ENCODE peak calls at places on chromosomes 3 and 15, in five cellular contexts. H is AG04450, R is choroid plexus epithelial cell, A is AG09309, C is PC-3. O is an unnamed sample.

GRCh38 chr3:72768976-72769375 is 79.3 kb downstream of the SHQ1 start:
- DNase-seq in H (no peak), R (no peak), A (no peak), C (no peak), O (no peak)

GRCh38 chr3:35383216-35383615 is 256.1 kb upstream of the ARPP21 start:
- DNase-seq in H (no peak), R (no peak), A (no peak), C (no peak), O (no peak)

GRCh38 chr3:61612211-61612995 is 51.0 kb downstream of the PTPRG start:
- DNase-seq in H (no peak), R (peak), A (no peak), C (no peak), O (no peak)

GRCh38 chr3:4795905-4796304 is 183.3 kb upstream of the BHLHE40 start:
- DNase-seq in H (no peak), R (peak), A (no peak), C (peak), O (no peak)

GRCh38 chr3:94937980-94938379 is 875.1 kb downstream of the NSUN3 start:
- DNase-seq in H (no peak), R (no peak), A (no peak), C (no peak), O (no peak)

GRCh38 chr15:51100785-51101489 is 6.2 kb upstream of the TNFAIP8L3 start:
- DNase-seq in H (no peak), R (no peak), A (no peak), C (no peak), O (no peak)

GRCh38 chr3:172021165-172021564 is 18.2 kb upstream of the FNDC3B start:
- DNase-seq in H (no peak), R (no peak), A (no peak), C (no peak), O (no peak)

GRCh38 chr3:112761062-112761638 is 85.5 kb downstream of the CD200R1L start:
- DNase-seq in H (peak), R (peak), A (no peak), C (no peak), O (no peak)

GRCh38 chr15:79849789-79850188 is 47.0 kb downstream of the MTHFS start:
- DNase-seq in H (no peak), R (peak), A (no peak), C (peak), O (peak)

GRCh38 chr3:169847896-169848295 is 21.8 kb downstream of the LRRC31 start:
- DNase-seq in H (no peak), R (no peak), A (no peak), C (no peak), O (no peak)

GRCh38 chr3:99928758-99929408 is 111.2 kb downstream of the CMSS1 start:
- DNase-seq in H (no peak), R (no peak), A (no peak), C (no peak), O (no peak)

GRCh38 chr15:98865397-98866339 is 141.9 kb downstream of the PGPEP1L start:
- DNase-seq in H (no peak), R (peak), A (no peak), C (peak), O (no peak)

GRCh38 chr3:77945320-77945719 is 905.4 kb downstream of the ROBO2 start:
- DNase-seq in H (no peak), R (no peak), A (no peak), C (peak), O (no peak)

GRCh38 chr3:188067932-188068331 is 86.0 kb upstream of the LPP start:
- DNase-seq in H (no peak), R (peak), A (peak), C (peak), O (no peak)

GRCh38 chr3:161171113-161171512 is 50.0 kb upstream of the NMD3 start:
- DNase-seq in H (peak), R (peak), A (peak), C (peak), O (peak)

GRCh38 chr3:172647823-172648222 is 63.0 kb downstream of the NCEH1 start:
- DNase-seq in H (no peak), R (no peak), A (no peak), C (peak), O (no peak)

GRCh38 chr15:63403254-63403945 is 21.8 kb upstream of the CA12 start:
- DNase-seq in H (no peak), R (no peak), A (no peak), C (peak), O (no peak)

GRCh38 chr3:14948609-14949038 is 1.2 kb downstream of the NR2C2 start:
- DNase-seq in H (no peak), R (no peak), A (no peak), C (no peak), O (no peak)

GRCh38 chr15:99449514-99449913 is 116.3 kb upstream of the MEF2A start:
- DNase-seq in H (no peak), R (no peak), A (no peak), C (no peak), O (no peak)

GRCh38 chr3:102532901-102533300 is 98.1 kb downstream of the ZPLD1 start:
- DNase-seq in H (no peak), R (peak), A (peak), C (no peak), O (no peak)

GRCh38 chr3:32238816-32239637 is 547 bp downstream of the CMTM8 start:
- DNase-seq in H (no peak), R (peak), A (no peak), C (peak), O (no peak)

GRCh38 chr15:67531379-67532059 is 10.6 kb downstream of the C15orf61 start:
- DNase-seq in H (no peak), R (peak), A (peak), C (peak), O (no peak)

GRCh38 chr15:74240002-74240568 is 4.0 kb downstream of the CCDC33 start:
- DNase-seq in H (no peak), R (peak), A (peak), C (peak), O (peak)

GRCh38 chr3:194935061-194935460 is 249.4 kb downstream of the FAM43A start:
- DNase-seq in H (no peak), R (no peak), A (no peak), C (peak), O (no peak)

GRCh38 chr15:88894819-88895767 is at the start of gene HAPLN3:
- DNase-seq in H (no peak), R (peak), A (no peak), C (no peak), O (no peak)

DNA sequence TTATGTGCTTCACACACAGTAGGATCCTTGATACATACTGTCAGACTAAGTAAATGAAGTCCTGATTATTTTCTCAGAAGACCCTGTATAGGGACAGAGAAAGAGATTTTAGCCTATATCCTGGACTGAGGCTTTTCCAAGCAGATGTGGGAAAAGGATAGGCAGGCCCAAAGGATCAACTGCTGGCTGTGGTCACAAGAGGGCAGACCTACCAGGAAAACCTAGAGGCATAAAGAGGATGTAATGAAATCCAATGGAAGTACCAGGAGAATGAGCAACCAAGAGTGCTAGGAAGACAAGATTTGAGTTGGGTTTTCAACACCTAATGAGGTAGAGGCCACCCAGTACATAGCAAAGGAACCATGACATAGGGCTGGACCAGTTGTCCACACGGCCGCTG is 23.1 kb downstream of the DCLK3 start:
- DNase-seq in H (no peak), R (no peak), A (no peak), C (peak), O (no peak)
- TF ChIP-seq CTCF in H (peak), R (peak), A (peak), C (peak), O (no peak)

GRCh38 chr3:151387443-151388241 is 3.1 kb upstream of the P2RY12 start:
- DNase-seq in H (no peak), R (no peak), A (no peak), C (no peak), O (no peak)
- H3K4me3 ChIP-seq in H (no peak), R (no peak), A (no peak), C (no peak), O (no peak)

GRCh38 chr15:78004919-78005634 is 72.4 kb downstream of the TBC1D2B start:
- DNase-seq in H (peak), R (peak), A (peak), C (peak), O (peak)
- TF ChIP-seq CTCF in H (peak), R (peak), A (peak), C (no peak), O (peak)

DNA sequence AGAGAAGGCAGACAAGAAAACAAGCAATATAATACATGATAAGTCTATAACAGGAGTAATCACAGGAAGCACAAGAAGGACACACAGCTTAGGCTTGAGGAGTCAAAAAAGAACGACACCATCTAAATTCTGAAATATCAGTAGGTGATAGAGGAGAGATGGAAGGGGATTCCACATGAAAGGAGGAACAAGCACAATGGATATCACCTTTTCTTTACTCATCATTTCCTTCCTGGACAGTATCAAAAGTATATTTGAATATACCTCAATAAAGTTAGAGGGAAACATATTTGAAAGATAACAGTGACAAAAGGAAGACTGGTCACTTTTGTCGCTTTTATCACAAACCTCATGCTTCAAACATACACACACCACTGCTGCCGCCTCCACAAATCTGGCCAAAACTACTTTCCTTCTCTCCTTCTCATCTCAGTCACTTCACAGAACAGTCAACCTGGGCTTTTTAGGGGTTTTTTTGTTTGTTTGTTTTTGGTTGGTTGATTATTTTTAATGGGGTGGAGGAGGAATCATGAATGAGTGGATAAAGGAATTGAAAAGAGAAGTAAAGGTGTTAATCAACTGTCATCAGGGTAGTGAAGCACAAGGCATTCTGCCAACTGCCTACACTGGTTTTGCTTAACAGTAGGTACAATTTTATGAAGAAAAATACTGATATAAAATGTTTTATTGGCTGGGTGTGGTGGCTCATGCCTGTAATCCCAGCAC is 18.5 kb downstream of the DENND4A start:
- DNase-seq in H (no peak), R (no peak), A (no peak), C (no peak), O (no peak)
- H3K4me3 ChIP-seq in H (no peak), R (no peak), A (no peak), C (no peak), O (no peak)

GRCh38 chr3:10223676-10224639 is 24.3 kb upstream of the TATDN2 start:
- DNase-seq in H (no peak), R (no peak), A (no peak), C (no peak), O (no peak)
- TF ChIP-seq CTCF in H (no peak), R (no peak), A (no peak), C (no peak), O (no peak)

GRCh38 chr3:158732856-158733200 is 571 bp upstream of the RARRES1 start:
- DNase-seq in H (no peak), R (no peak), A (no peak), C (no peak), O (no peak)
- H3K4me3 ChIP-seq in H (peak), R (peak), A (peak), C (no peak), O (peak)

DNA sequence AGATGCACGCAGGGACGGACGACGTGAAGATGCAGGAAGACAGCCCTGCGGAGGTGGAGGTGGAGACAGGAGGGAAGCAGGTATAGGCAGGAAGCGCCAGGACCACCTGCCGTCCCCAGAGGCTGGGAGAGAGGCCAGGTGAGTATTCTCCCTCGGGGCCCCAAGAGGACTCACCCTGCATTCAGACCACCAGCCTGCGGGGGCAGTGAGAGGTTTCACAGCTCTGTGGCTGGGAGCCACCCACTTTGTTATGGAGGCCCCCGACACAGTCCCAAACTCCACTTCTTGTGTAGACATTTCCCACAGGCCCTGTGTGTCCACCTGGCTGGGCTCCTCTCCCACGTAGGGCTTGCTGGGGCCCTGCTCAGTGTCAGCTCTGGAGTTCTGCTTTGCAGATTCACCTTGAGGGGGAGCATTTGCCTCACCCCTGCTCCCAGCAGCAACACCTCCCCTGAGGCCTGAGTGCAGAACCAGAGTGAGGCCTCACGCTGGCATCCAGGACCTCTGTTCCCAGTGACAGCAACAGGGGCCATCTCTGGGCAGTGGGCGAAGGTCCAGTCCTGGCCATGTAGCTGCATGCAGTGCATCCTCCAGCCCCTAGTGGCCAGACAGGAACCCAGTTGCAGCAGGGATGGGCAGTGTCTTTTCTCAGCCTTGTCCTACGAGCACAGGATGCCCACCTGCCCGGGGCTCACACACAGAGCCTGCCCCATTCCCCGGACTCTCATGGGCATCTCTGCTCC is 119.4 kb upstream of the IQSEC1 start:
- DNase-seq in H (no peak), R (peak), A (no peak), C (peak), O (no peak)
- TF ChIP-seq CTCF in H (peak), R (peak), A (peak), C (peak), O (peak)

GRCh38 chr3:16332904-16333426 is 68.0 kb downstream of the OXNAD1 start:
- DNase-seq in H (no peak), R (peak), A (peak), C (no peak), O (no peak)
- H3K4me3 ChIP-seq in H (no peak), R (no peak), A (no peak), C (no peak), O (no peak)

GRCh38 chr3:153165211-153165815 is 3.3 kb downstream of the RAP2B start:
- DNase-seq in H (no peak), R (peak), A (no peak), C (peak), O (no peak)
- TF ChIP-seq CTCF in H (peak), R (peak), A (peak), C (peak), O (peak)

DNA sequence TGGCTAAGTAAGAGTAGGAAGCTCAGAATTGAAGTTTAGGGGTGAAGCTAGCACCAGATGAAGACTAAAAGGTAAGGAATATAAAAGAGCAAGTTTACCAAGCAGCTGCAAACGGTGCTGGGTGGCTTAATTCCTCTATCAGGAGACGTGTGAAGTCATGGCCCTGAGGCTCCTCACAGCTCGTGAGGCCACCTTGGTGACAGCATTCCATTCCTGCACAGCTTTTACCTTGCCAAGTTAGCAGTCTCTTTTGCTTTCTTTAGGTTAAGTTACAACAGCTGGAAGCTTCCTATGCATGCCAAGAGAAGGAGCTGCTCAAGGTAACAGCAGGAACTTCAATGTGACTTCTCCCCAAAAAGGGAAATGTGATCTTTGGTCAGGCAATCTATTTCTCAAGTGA is 6.4 kb downstream of the TMCO5A start:
- DNase-seq in H (no peak), R (no peak), A (no peak), C (no peak), O (no peak)
- H3K4me3 ChIP-seq in H (no peak), R (no peak), A (no peak), C (no peak), O (no peak)

O was measured in astrocyte of the cerebellum.